ENCODE peak calls at places on chromosomes 13 and 19, in five cellular contexts. M is A549, Z is IMR-90, H is K562, A is H1. N is an unnamed sample.

GRCh38 chr13:29749401-29750177 is 100.8 kb downstream of the UBL3 start:
- DNase-seq in M (no peak), Z (peak; percentile 84), H (no peak), A (no peak), N (no peak)

GRCh38 chr13:31476266-31476665 is 263.1 kb upstream of the RXFP2 start:
- DNase-seq in H (no peak), A (no peak), Z (peak; percentile 85), M (no peak), N (no peak)

GRCh38 chr19:49746206-49746958 is 16.7 kb downstream of the TSKS start:
- DNase-seq in H (peak; percentile 100), A (peak; percentile 97), M (peak; percentile 67), Z (no peak), N (peak; percentile 36)

GRCh38 chr13:105587786-105588185 is 947.7 kb downstream of the EFNB2 start:
- DNase-seq in M (peak; percentile 14), A (no peak), H (no peak), Z (peak; percentile 2), N (no peak)

GRCh38 chr13:59931621-59932020 is 232.1 kb downstream of the DIAPH3 start:
- DNase-seq in A (no peak), H (no peak), Z (peak; percentile 15), M (no peak), N (no peak)

GRCh38 chr13:29362849-29363604 is 232.5 kb downstream of the SLC7A1 start:
- DNase-seq in H (peak; percentile 48), M (peak; percentile 41), A (peak; percentile 44), Z (peak; percentile 44), N (peak; percentile 43)

GRCh38 chr19:2720777-2721569 is at the start of gene DIRAS1:
- DNase-seq in A (no peak), Z (no peak), H (peak; percentile 89), M (no peak), N (no peak)

GRCh38 chr19:13208131-13208963 is 58.1 kb downstream of the IER2 start:
- DNase-seq in M (no peak), Z (peak; percentile 76), H (no peak), A (no peak), N (no peak)

GRCh38 chr13:102970542-102970941 is 95.7 kb downstream of the SLC10A2 start:
- DNase-seq in M (no peak), A (no peak), Z (no peak), H (no peak), N (no peak)

GRCh38 chr19:39315933-39316332 is 4.7 kb downstream of the LRFN1 start:
- DNase-seq in Z (no peak), A (no peak), H (no peak), M (no peak), N (no peak)

GRCh38 chr19:4676955-4677731 is 7.0 kb upstream of the MYDGF start:
- DNase-seq in H (peak; percentile 79), Z (peak; percentile 35), M (no peak), A (peak; percentile 75), N (peak; percentile 69)

GRCh38 chr19:35365303-35365702 is 5.6 kb upstream of the GPR42 start:
- DNase-seq in Z (no peak), A (no peak), H (no peak), M (no peak), N (no peak)

GRCh38 chr19:8569066-8569761 is 8.0 kb downstream of the MYO1F start:
- DNase-seq in A (no peak), M (peak; percentile 29), Z (peak; percentile 96), H (peak; percentile 80), N (no peak)

GRCh38 chr13:97226788-97227627 is 4.9 kb downstream of the MBNL2 start:
- DNase-seq in H (peak; percentile 12), M (no peak), A (no peak), Z (no peak), N (no peak)

GRCh38 chr19:4069331-4069959 is 2.7 kb upstream of the ZBTB7A start:
- DNase-seq in M (no peak), Z (no peak), A (no peak), H (no peak), N (no peak)

GRCh38 chr19:7440188-7440975 is 48.5 kb downstream of the PEX11G start:
- DNase-seq in A (no peak), Z (no peak), M (no peak), H (no peak), N (no peak)

GRCh38 chr13:44050450-44051063 is 170.9 kb downstream of the LACC1 start:
- DNase-seq in Z (peak; percentile 52), A (no peak), H (peak; percentile 6), M (no peak), N (peak; percentile 7)

GRCh38 chr13:34025746-34026145 is 207.8 kb downstream of the RFC3 start:
- DNase-seq in M (no peak), Z (peak; percentile 8), A (no peak), H (no peak), N (no peak)

GRCh38 chr19:49200238-49200862 is 42.8 kb downstream of the TRPM4 start:
- DNase-seq in A (no peak), Z (no peak), M (peak; percentile 58), H (peak; percentile 97), N (no peak)

GRCh38 chr19:39045506-39045905 is 13.2 kb upstream of the FBXO27 start:
- DNase-seq in H (no peak), A (no peak), Z (no peak), M (no peak), N (no peak)

GRCh38 chr19:3608079-3608641 is 1.5 kb upstream of the TBXA2R start:
- DNase-seq in M (no peak), Z (no peak), H (no peak), A (no peak), N (no peak)

GRCh38 chr13:37475151-37475550 is 123.4 kb downstream of the POSTN start:
- DNase-seq in H (no peak), M (no peak), Z (peak; percentile 50), A (no peak), N (no peak)

GRCh38 chr19:38375748-38376147 is 1.4 kb downstream of the PSMD8 start:
- DNase-seq in Z (peak; percentile 20), M (no peak), A (no peak), H (no peak), N (no peak)

GRCh38 chr19:46924874-46925547 is 64.2 kb downstream of the ARHGAP35 start:
- DNase-seq in Z (no peak), H (peak; percentile 64), M (peak; percentile 40), A (no peak), N (no peak)

GRCh38 chr13:27522847-27523246 is 72.5 kb upstream of the MTIF3 start:
- DNase-seq in Z (no peak), A (no peak), H (no peak), M (no peak), N (no peak)

GRCh38 chr13:23794267-23795161 is 94.7 kb downstream of the MIPEP start:
- DNase-seq in M (no peak), A (no peak), H (no peak), Z (peak; percentile 85), N (no peak)

GRCh38 chr19:16445238-16446107 is 26.3 kb downstream of the EPS15L1 start:
- DNase-seq in H (no peak), Z (peak; percentile 83), M (no peak), A (no peak), N (peak; percentile 32)

GRCh38 chr19:53824134-53824611 is at the start of gene NLRP12:
- DNase-seq in H (no peak), A (no peak), M (no peak), Z (no peak), N (no peak)

GRCh38 chr13:23683084-23683483 is 112.9 kb downstream of the TNFRSF19 start:
- DNase-seq in M (no peak), A (no peak), Z (no peak), H (no peak), N (no peak)

GRCh38 chr13:47843005-47843404 is 158.1 kb downstream of the SUCLA2 start:
- DNase-seq in H (no peak), M (no peak), A (no peak), Z (no peak), N (no peak)

DNA sequence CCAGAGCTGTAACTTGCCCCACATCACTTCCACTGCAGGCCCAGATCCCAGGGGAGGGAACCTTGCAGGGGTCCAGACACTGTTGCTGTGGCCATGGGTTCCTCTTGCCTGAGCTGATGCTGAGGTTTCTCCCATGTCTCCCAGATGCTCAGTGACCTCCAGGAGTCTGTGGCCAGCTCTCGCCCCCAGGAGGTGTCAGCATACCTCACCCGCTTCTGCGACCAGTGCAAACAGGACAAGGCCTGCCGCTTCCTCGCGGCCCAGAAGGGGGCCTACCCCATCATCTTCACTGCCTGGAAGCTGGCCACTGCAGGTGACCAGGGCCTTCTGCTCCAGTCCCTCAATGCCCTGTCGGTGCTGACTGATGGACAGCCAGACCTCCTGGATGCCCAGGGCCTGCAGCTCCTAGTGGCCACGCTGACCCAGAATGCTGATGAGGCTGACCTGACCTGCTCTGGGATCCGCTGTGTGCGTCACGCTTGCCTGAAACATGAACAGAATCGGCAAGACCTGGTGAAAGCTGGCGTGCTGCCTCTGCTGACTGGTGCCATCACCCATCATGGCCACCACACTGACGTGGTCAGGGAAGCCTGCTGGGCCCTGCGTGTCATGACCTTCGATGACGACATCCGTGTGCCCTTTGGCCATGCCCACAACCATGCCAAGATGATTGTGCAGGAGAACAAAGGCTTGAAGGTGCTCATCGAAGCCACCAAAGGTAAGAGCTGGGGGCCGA is 12.1 kb upstream of the SLC25A42 start:
- DNase-seq in H (peak; percentile 24), Z (no peak), A (no peak), M (no peak), N (no peak)
- TF ChIP-seq MAFK in H (no peak), Z (no peak), A (no peak), M (no peak), N (no peak)

DNA sequence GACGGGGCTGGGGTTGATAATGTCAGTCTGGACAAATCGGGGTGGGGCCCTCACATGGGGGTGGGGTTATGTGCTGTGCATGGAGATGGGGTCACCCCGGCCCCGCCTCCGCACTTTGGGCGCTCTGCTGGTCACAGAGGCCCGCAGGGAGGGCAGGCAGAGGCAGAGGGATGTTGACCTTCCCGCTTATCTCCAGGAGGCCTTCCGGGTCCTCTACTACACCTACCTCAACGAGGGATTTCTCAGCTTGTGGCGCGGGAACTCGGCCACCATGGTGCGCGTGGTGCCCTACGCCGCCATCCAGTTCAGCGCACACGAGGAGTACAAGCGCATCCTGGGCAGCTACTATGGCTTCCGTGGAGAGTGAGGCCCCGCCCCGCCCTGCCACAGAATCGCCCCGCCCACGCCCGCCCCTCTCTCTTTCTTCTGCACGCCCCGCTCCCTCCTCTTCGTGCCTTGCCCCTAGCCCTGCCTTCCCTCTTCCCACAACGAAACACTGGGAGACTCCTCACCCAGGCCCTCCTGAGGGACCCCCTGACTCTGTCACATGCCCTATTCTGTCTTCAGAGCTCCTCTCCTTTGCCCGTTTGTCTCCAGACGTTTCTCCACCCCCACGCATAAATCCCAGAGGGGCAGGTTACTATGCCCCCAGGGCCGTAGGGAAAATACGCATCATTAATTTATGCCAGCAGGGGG is 32.8 kb downstream of the TMEM161A start:
- DNase-seq in Z (no peak), M (peak; percentile 48), A (no peak), H (peak; percentile 95), N (peak; percentile 48)
- TF ChIP-seq MAFK in Z (no peak), M (no peak), A (no peak), H (no peak), N (no peak)

DNA sequence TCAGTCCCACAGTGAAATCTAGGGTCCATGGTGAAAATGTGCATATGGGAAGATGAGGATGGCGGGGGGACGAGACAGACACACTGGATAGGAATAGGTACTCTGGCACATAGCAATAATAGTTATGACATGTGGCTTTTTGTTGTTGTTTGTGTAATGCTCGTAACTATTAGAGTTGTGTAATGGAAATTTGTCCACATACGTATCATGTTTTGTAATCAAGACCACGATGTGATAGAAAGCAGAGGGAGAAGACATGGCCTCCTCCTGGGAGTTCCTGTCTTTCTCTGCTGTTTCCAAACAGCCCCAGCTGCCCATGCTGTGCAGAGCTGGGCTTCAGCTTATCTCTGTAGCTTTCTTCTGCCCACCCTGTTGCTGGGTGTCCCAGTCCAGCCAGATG is 185.3 kb upstream of the TMTC4 start:
- DNase-seq in Z (no peak), A (no peak), H (no peak), M (no peak), N (no peak)
- TF ChIP-seq MAFK in Z (no peak), A (no peak), H (no peak), M (no peak), N (no peak)

GRCh38 chr19:12202250-12202649 is 39.4 kb downstream of the ZNF136 start:
- DNase-seq in M (no peak), H (no peak), A (peak; percentile 27), Z (no peak), N (peak; percentile 56)
- TF ChIP-seq MAFK in M (no peak), H (no peak), A (no peak), Z (no peak), N (no peak)